ENCODE peak calls at places on chromosomes 1 and 21, in four cellular contexts. One of them, this sample, is unnamed.
A peak's percentile ranks its signal among the peaks of the same experiment; 100 is the strongest.

GRCh38 chr1:99789715-99790114 is 23.3 kb upstream of the FRRS1 start:
- DNase-seq in HepG2: no peak
- DNase-seq in WTC11: no peak
- DNase-seq in K562: no peak
- DNase-seq in this sample: no peak

GRCh38 chr1:9589719-9590157 is 1.0 kb downstream of the TMEM201 start:
- DNase-seq in WTC11: no peak
- DNase-seq in HepG2: no peak
- DNase-seq in K562: no peak
- DNase-seq in this sample: peak; percentile 16

GRCh38 chr1:208252126-208252853 is 8.1 kb upstream of the PLXNA2 start:
- DNase-seq in HepG2: peak; percentile 52
- DNase-seq in WTC11: peak; percentile 31
- DNase-seq in K562: peak; percentile 53
- DNase-seq in this sample: peak; percentile 50

GRCh38 chr1:207825719-207826556 is 74.1 kb downstream of the CD46 start:
- DNase-seq in K562: peak; percentile 55
- DNase-seq in WTC11: no peak
- DNase-seq in HepG2: peak; percentile 10
- DNase-seq in this sample: no peak

GRCh38 chr1:190067592-190067991 is 410.1 kb downstream of the BRINP3 start:
- DNase-seq in WTC11: no peak
- DNase-seq in K562: no peak
- DNase-seq in HepG2: no peak
- DNase-seq in this sample: no peak

GRCh38 chr1:12153181-12153785 is 13.5 kb upstream of the TNFRSF1B start:
- DNase-seq in WTC11: no peak
- DNase-seq in HepG2: no peak
- DNase-seq in K562: no peak
- DNase-seq in this sample: no peak

GRCh38 chr1:239914827-239915231 is 176.9 kb upstream of the FMN2 start:
- DNase-seq in HepG2: no peak
- DNase-seq in WTC11: no peak
- DNase-seq in K562: no peak
- DNase-seq in this sample: peak; percentile 31

GRCh38 chr1:172496678-172497077 is 36.3 kb upstream of the SUCO start:
- DNase-seq in WTC11: no peak
- DNase-seq in HepG2: no peak
- DNase-seq in K562: no peak
- DNase-seq in this sample: no peak

GRCh38 chr1:151213560-151213959 is 15.2 kb downstream of the PIP5K1A start:
- DNase-seq in K562: no peak
- DNase-seq in WTC11: no peak
- DNase-seq in HepG2: no peak
- DNase-seq in this sample: no peak

GRCh38 chr1:8797230-8797629 is 20.2 kb downstream of the RERE start:
- DNase-seq in HepG2: no peak
- DNase-seq in K562: no peak
- DNase-seq in WTC11: no peak
- DNase-seq in this sample: no peak

GRCh38 chr1:110243146-110243545 is 33.0 kb downstream of the KCNC4 start:
- DNase-seq in HepG2: no peak
- DNase-seq in K562: no peak
- DNase-seq in WTC11: no peak
- DNase-seq in this sample: no peak

GRCh38 chr21:36350282-36350910 is 30.4 kb downstream of the MORC3 start:
- DNase-seq in WTC11: no peak
- DNase-seq in HepG2: no peak
- DNase-seq in K562: no peak
- DNase-seq in this sample: no peak

GRCh38 chr1:94863919-94864318 is 43.8 kb downstream of the SLC44A3 start:
- DNase-seq in HepG2: peak; percentile 56
- DNase-seq in K562: no peak
- DNase-seq in WTC11: no peak
- DNase-seq in this sample: peak; percentile 64

GRCh38 chr1:118912574-118912973 is 75.6 kb downstream of the TBX15 start:
- DNase-seq in HepG2: no peak
- DNase-seq in WTC11: no peak
- DNase-seq in K562: no peak
- DNase-seq in this sample: no peak

GRCh38 chr1:111944121-111944785 is 45.2 kb downstream of the KCND3 start:
- DNase-seq in HepG2: no peak
- DNase-seq in K562: no peak
- DNase-seq in WTC11: no peak
- DNase-seq in this sample: no peak

GRCh38 chr21:15063821-15064575 is 802 bp downstream of the NRIP1 start:
- DNase-seq in WTC11: peak; percentile 51
- DNase-seq in K562: peak; percentile 49
- DNase-seq in HepG2: no peak
- DNase-seq in this sample: no peak

GRCh38 chr21:40254540-40255455 is 387.6 kb downstream of the PCP4 start:
- DNase-seq in K562: no peak
- DNase-seq in HepG2: no peak
- DNase-seq in WTC11: no peak
- DNase-seq in this sample: no peak

GRCh38 chr1:18597159-18598042 is 33.2 kb upstream of the PAX7 start:
- DNase-seq in K562: peak; percentile 81
- DNase-seq in HepG2: peak; percentile 18
- DNase-seq in WTC11: peak; percentile 88
- DNase-seq in this sample: peak; percentile 33
- TF ChIP-seq HMGXB4 in K562: no peak
- TF ChIP-seq HMGXB4 in HepG2: no peak
- TF ChIP-seq HMGXB4 in WTC11: no peak
- TF ChIP-seq HMGXB4 in this sample: no peak

GRCh38 chr1:215526846-215527151 is 40.3 kb upstream of the KCTD3 start:
- DNase-seq in HepG2: no peak
- DNase-seq in WTC11: no peak
- DNase-seq in K562: no peak
- DNase-seq in this sample: no peak

GRCh38 chr1:215529111-215529510 is 38.0 kb upstream of the KCTD3 start:
- DNase-seq in WTC11: no peak
- DNase-seq in HepG2: no peak
- DNase-seq in K562: no peak
- DNase-seq in this sample: no peak

GRCh38 chr1:215529571-215529970 is 37.5 kb upstream of the KCTD3 start:
- DNase-seq in K562: no peak
- DNase-seq in WTC11: no peak
- DNase-seq in HepG2: no peak
- DNase-seq in this sample: no peak

GRCh38 chr1:215526147-215526845 is 40.8 kb upstream of the KCTD3 start:
- DNase-seq in WTC11: no peak
- DNase-seq in HepG2: peak; percentile 45
- DNase-seq in K562: peak; percentile 46
- DNase-seq in this sample: no peak

DNA sequence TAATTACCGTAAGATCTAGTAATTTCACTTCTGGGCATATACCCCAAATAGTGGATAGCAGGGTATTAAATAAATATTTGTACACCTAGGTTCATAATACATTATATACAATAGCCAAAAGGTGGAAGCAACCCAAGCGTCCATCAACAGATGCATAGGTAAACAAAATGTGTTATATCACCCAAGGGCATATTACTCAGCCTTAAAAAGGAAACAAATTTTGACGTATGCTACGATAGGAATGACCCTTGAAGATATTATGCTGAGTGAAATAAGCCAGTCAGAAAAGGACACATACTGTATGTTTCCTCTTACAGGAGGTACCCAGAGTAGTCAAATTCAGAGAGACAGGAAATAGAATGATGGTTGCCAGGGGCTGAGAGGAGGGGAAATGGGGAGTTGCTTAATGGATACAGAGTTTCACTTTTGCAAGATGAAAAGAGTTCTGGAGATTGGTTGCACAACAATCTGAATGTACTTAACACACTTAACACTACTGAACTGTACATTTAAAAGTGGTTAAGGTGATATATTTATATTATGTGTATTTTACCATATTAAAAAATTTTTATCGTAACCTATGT is 36.6 kb upstream of the KCTD3 start:
- DNase-seq in HepG2: no peak
- DNase-seq in WTC11: no peak
- DNase-seq in K562: no peak
- DNase-seq in this sample: no peak
- TF ChIP-seq HMGXB4 in HepG2: no peak
- TF ChIP-seq HMGXB4 in WTC11: no peak
- TF ChIP-seq HMGXB4 in K562: no peak
- TF ChIP-seq HMGXB4 in this sample: no peak

DNA sequence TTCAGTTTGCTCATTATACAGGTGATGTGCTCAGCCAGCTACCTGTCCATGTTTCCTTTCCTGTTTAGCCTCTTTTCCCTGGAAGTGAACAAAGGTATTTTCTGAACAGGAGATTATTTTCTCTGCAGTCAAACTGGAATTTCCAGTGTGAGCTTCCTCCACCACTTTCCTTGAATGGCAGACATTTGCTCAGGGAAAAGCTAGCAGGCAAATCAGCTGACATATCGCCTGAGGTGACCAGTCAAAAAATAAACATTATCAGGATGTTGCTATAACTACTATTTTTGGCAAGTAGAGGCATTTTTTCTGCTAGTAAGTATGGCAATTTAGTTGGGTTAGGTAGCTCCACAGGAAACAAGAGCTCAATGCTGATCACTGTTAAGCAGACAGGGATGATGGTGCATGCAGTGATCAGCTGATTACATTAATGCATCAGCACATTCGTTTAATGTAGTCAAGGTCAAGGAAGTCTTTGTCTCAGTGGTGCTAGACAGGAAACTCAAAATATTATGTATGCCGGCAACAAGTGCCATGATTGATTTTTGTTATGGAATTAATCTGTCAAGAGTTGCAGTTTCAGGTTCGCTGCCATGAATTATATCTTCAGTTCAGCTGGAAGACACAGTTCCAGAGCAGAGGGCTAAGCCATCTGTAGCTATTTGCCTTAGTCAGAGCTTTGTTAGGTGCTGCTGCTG is 179.8 kb upstream of the ST6GALNAC5 start:
- DNase-seq in HepG2: no peak
- DNase-seq in WTC11: no peak
- DNase-seq in K562: no peak
- DNase-seq in this sample: no peak
- TF ChIP-seq HMGXB4 in HepG2: no peak
- TF ChIP-seq HMGXB4 in WTC11: no peak
- TF ChIP-seq HMGXB4 in K562: no peak
- TF ChIP-seq HMGXB4 in this sample: no peak

GRCh38 chr1:42682739-42683529 is 716 bp downstream of the YBX1 start:
- DNase-seq in WTC11: peak; percentile 43
- DNase-seq in K562: peak; percentile 92
- DNase-seq in HepG2: peak; percentile 31
- DNase-seq in this sample: peak; percentile 20
- TF ChIP-seq HMGXB4 in WTC11: peak; percentile 69
- TF ChIP-seq HMGXB4 in K562: peak; percentile 94
- TF ChIP-seq HMGXB4 in HepG2: no peak
- TF ChIP-seq HMGXB4 in this sample: no peak

DNA sequence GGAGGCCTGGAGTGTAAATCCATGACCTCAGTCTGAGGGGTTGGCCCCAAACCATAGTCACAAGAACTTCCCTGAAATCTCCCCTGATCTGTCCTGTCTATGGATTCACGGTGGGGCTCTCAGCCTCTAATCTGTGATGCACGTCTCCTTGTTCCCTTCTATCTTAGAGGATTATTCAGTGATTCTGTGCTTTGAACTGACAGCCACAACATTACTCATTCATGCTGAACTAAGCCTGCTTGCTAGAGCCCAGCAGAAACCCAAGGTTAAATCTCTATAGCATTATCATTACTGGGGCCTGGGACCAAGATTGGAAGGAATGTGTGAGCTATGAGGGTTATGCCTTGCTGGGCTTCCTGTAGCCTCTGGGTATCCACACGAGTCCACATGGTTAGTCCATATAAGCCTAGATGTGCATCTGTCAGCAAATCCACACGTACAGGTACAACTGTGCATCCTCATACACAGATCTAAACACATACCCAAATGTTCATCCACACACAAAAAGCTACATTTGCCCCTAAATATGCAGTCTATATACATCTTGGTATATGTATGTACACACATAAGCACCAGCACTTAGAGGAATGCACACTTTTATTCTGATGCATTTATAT is 22.4 kb upstream of the MAGOH start:
- DNase-seq in HepG2: no peak
- DNase-seq in K562: no peak
- DNase-seq in WTC11: no peak
- DNase-seq in this sample: no peak
- TF ChIP-seq HMGXB4 in HepG2: no peak
- TF ChIP-seq HMGXB4 in K562: no peak
- TF ChIP-seq HMGXB4 in WTC11: no peak
- TF ChIP-seq HMGXB4 in this sample: no peak

GRCh38 chr1:155976062-155976912 is 2.1 kb downstream of the ARHGEF2 start:
- DNase-seq in HepG2: no peak
- DNase-seq in K562: peak; percentile 67
- DNase-seq in WTC11: peak; percentile 41
- DNase-seq in this sample: peak; percentile 38

GRCh38 chr1:155974208-155975165 is 3.9 kb downstream of the ARHGEF2 start:
- DNase-seq in WTC11: no peak
- DNase-seq in HepG2: no peak
- DNase-seq in K562: no peak
- DNase-seq in this sample: no peak

GRCh38 chr1:155975375-155976061 is 2.8 kb downstream of the ARHGEF2 start:
- DNase-seq in K562: no peak
- DNase-seq in HepG2: no peak
- DNase-seq in WTC11: no peak
- DNase-seq in this sample: no peak

GRCh38 chr1:155971910-155972809 is 6.2 kb downstream of the ARHGEF2 start:
- DNase-seq in HepG2: no peak
- DNase-seq in K562: no peak
- DNase-seq in WTC11: no peak
- DNase-seq in this sample: no peak

DNA sequence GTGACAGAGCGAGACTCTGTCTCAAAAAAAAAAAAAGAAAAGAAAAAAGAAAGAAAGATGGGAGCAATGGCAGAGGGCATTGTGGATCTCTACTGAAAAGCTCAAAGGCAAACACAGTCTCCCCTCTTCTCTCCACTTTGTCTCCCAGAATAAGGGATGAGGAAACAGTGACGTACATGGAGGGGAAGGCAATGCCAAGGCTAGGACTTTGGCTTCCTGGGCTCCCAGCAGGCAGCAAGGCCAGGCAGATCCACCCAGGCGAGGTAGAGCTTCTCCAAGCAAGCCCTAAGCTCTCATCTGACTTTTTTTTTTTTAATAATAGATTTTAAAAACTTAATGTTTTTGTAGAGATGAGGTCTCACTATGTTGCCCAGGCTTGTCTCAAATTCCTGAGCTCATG is 4.6 kb downstream of the ARHGEF2 start:
- DNase-seq in HepG2: no peak
- DNase-seq in WTC11: no peak
- DNase-seq in K562: no peak
- DNase-seq in this sample: no peak
- TF ChIP-seq HMGXB4 in HepG2: no peak
- TF ChIP-seq HMGXB4 in WTC11: no peak
- TF ChIP-seq HMGXB4 in K562: no peak
- TF ChIP-seq HMGXB4 in this sample: no peak